ENCODE peak calls at places on chromosomes 5 and 9, in seven cellular contexts. One of them, this sample, is unnamed.

GRCh38 chr9:108511200-108511756 is 344.5 kb downstream of the ACTL7B start:
- DNase-seq in IMR-90: peak
- DNase-seq in H1: no peak
- DNase-seq in neuronal stem cell: no peak
- DNase-seq in mesenchymal stem cell: no peak
- DNase-seq in H9: no peak
- DNase-seq in mesendoderm: no peak
- DNase-seq in this sample: peak

GRCh38 chr5:148840531-148840930 is 14.1 kb downstream of the ADRB2 start:
- DNase-seq in mesenchymal stem cell: no peak
- DNase-seq in H9: no peak
- DNase-seq in H1: no peak
- DNase-seq in IMR-90: peak
- DNase-seq in mesendoderm: no peak
- DNase-seq in neuronal stem cell: no peak
- DNase-seq in this sample: no peak

GRCh38 chr5:98638111-98638510 is 135.4 kb upstream of the RGMB start:
- DNase-seq in mesendoderm: no peak
- DNase-seq in mesenchymal stem cell: no peak
- DNase-seq in neuronal stem cell: no peak
- DNase-seq in IMR-90: no peak
- DNase-seq in H9: no peak
- DNase-seq in H1: no peak
- DNase-seq in this sample: no peak

GRCh38 chr9:34524349-34524748 is 1.6 kb upstream of the ENHO start:
- DNase-seq in H1: no peak
- DNase-seq in H9: no peak
- DNase-seq in mesenchymal stem cell: no peak
- DNase-seq in mesendoderm: no peak
- DNase-seq in IMR-90: no peak
- DNase-seq in neuronal stem cell: no peak
- DNase-seq in this sample: no peak

GRCh38 chr5:135126688-135127603 is 92.9 kb upstream of the PITX1 start:
- DNase-seq in IMR-90: no peak
- DNase-seq in H1: no peak
- DNase-seq in H9: no peak
- DNase-seq in mesendoderm: no peak
- DNase-seq in mesenchymal stem cell: no peak
- DNase-seq in neuronal stem cell: no peak
- DNase-seq in this sample: peak

GRCh38 chr9:113628621-113629020 is 165.1 kb downstream of the RGS3 start:
- DNase-seq in mesendoderm: no peak
- DNase-seq in neuronal stem cell: no peak
- DNase-seq in H1: no peak
- DNase-seq in mesenchymal stem cell: no peak
- DNase-seq in IMR-90: no peak
- DNase-seq in H9: no peak
- DNase-seq in this sample: no peak

GRCh38 chr5:11075010-11075860 is 314.2 kb upstream of the DAP start:
- DNase-seq in mesenchymal stem cell: no peak
- DNase-seq in neuronal stem cell: peak
- DNase-seq in IMR-90: no peak
- DNase-seq in mesendoderm: peak
- DNase-seq in H9: peak
- DNase-seq in H1: peak
- DNase-seq in this sample: no peak

GRCh38 chr9:98991981-98992884 is 48.5 kb downstream of the COL15A1 start:
- DNase-seq in H1: no peak
- DNase-seq in H9: peak
- DNase-seq in IMR-90: no peak
- DNase-seq in neuronal stem cell: no peak
- DNase-seq in mesenchymal stem cell: no peak
- DNase-seq in mesendoderm: no peak
- DNase-seq in this sample: no peak

GRCh38 chr5:132962429-132962928 is 955 bp downstream of the AFF4 start:
- DNase-seq in mesendoderm: peak
- DNase-seq in mesenchymal stem cell: peak
- DNase-seq in H1: no peak
- DNase-seq in H9: no peak
- DNase-seq in neuronal stem cell: peak
- DNase-seq in IMR-90: peak
- DNase-seq in this sample: no peak

GRCh38 chr5:2914022-2914661 is 162.7 kb upstream of the IRX2 start:
- DNase-seq in IMR-90: no peak
- DNase-seq in neuronal stem cell: no peak
- DNase-seq in H1: peak
- DNase-seq in mesendoderm: no peak
- DNase-seq in mesenchymal stem cell: no peak
- DNase-seq in H9: peak
- DNase-seq in this sample: no peak

GRCh38 chr5:104048231-104048630 is 485.6 kb upstream of the NUDT12 start:
- DNase-seq in mesendoderm: no peak
- DNase-seq in H9: no peak
- DNase-seq in IMR-90: no peak
- DNase-seq in H1: no peak
- DNase-seq in neuronal stem cell: no peak
- DNase-seq in mesenchymal stem cell: no peak
- DNase-seq in this sample: no peak

GRCh38 chr5:32193591-32193990 is 19.5 kb upstream of the GOLPH3 start:
- DNase-seq in mesendoderm: no peak
- DNase-seq in H1: no peak
- DNase-seq in neuronal stem cell: no peak
- DNase-seq in H9: no peak
- DNase-seq in IMR-90: peak
- DNase-seq in mesenchymal stem cell: peak
- DNase-seq in this sample: no peak

GRCh38 chr9:120791161-120791560 is 2.1 kb downstream of the FBXW2 start:
- DNase-seq in neuronal stem cell: no peak
- DNase-seq in H9: no peak
- DNase-seq in mesendoderm: no peak
- DNase-seq in mesenchymal stem cell: no peak
- DNase-seq in H1: no peak
- DNase-seq in IMR-90: no peak
- DNase-seq in this sample: no peak

GRCh38 chr5:34045996-34046395 is 3.0 kb upstream of the C1QTNF3 start:
- DNase-seq in IMR-90: peak
- DNase-seq in mesenchymal stem cell: no peak
- DNase-seq in mesendoderm: no peak
- DNase-seq in H1: no peak
- DNase-seq in neuronal stem cell: no peak
- DNase-seq in H9: no peak
- DNase-seq in this sample: no peak

GRCh38 chr5:37739817-37740261 is 100.0 kb downstream of the GDNF start:
- DNase-seq in IMR-90: peak
- DNase-seq in H9: no peak
- DNase-seq in neuronal stem cell: no peak
- DNase-seq in mesendoderm: no peak
- DNase-seq in mesenchymal stem cell: peak
- DNase-seq in H1: no peak
- DNase-seq in this sample: no peak

GRCh38 chr9:84652496-84653081 is 16.9 kb upstream of the NTRK2 start:
- DNase-seq in mesendoderm: no peak
- DNase-seq in IMR-90: no peak
- DNase-seq in H1: no peak
- DNase-seq in H9: no peak
- DNase-seq in mesenchymal stem cell: no peak
- DNase-seq in neuronal stem cell: no peak
- DNase-seq in this sample: no peak

GRCh38 chr5:144448457-144448856 is 277.8 kb downstream of the KCTD16 start:
- DNase-seq in IMR-90: no peak
- DNase-seq in H1: no peak
- DNase-seq in mesenchymal stem cell: no peak
- DNase-seq in mesendoderm: no peak
- DNase-seq in neuronal stem cell: no peak
- DNase-seq in H9: no peak
- DNase-seq in this sample: no peak

GRCh38 chr9:114286146-114286679 is 36.7 kb upstream of the ORM1 start:
- DNase-seq in IMR-90: no peak
- DNase-seq in mesendoderm: no peak
- DNase-seq in H1: peak
- DNase-seq in neuronal stem cell: no peak
- DNase-seq in mesenchymal stem cell: no peak
- DNase-seq in H9: peak
- DNase-seq in this sample: no peak

GRCh38 chr9:34993502-34994428 is 4.2 kb downstream of the DNAJB5 start:
- DNase-seq in neuronal stem cell: no peak
- DNase-seq in H9: peak
- DNase-seq in mesenchymal stem cell: peak
- DNase-seq in IMR-90: peak
- DNase-seq in mesendoderm: peak
- DNase-seq in H1: no peak
- DNase-seq in this sample: no peak

GRCh38 chr5:113693621-113694130 is 180.2 kb downstream of the YTHDC2 start:
- DNase-seq in mesendoderm: no peak
- DNase-seq in IMR-90: no peak
- DNase-seq in mesenchymal stem cell: peak
- DNase-seq in H1: no peak
- DNase-seq in H9: no peak
- DNase-seq in neuronal stem cell: no peak
- DNase-seq in this sample: no peak

GRCh38 chr5:158492850-158493249 is 606.9 kb downstream of the EBF1 start:
- DNase-seq in mesendoderm: peak
- DNase-seq in neuronal stem cell: no peak
- DNase-seq in H9: no peak
- DNase-seq in IMR-90: no peak
- DNase-seq in H1: no peak
- DNase-seq in mesenchymal stem cell: peak
- DNase-seq in this sample: no peak

GRCh38 chr5:147659166-147659929 is 123.2 kb downstream of the JAKMIP2 start:
- DNase-seq in neuronal stem cell: no peak
- DNase-seq in mesendoderm: no peak
- DNase-seq in H9: no peak
- DNase-seq in mesenchymal stem cell: no peak
- DNase-seq in H1: no peak
- DNase-seq in IMR-90: no peak
- DNase-seq in this sample: no peak

GRCh38 chr5:57831090-57831489 is 348.5 kb upstream of the ACTBL2 start:
- DNase-seq in H1: no peak
- DNase-seq in H9: no peak
- DNase-seq in mesenchymal stem cell: no peak
- DNase-seq in mesendoderm: no peak
- DNase-seq in IMR-90: no peak
- DNase-seq in neuronal stem cell: no peak
- DNase-seq in this sample: no peak

GRCh38 chr5:57828221-57828620 is 345.6 kb upstream of the ACTBL2 start:
- DNase-seq in H9: no peak
- DNase-seq in H1: no peak
- DNase-seq in IMR-90: no peak
- DNase-seq in mesenchymal stem cell: no peak
- DNase-seq in neuronal stem cell: no peak
- DNase-seq in mesendoderm: no peak
- DNase-seq in this sample: no peak

GRCh38 chr5:57824047-57824446 is 341.4 kb upstream of the ACTBL2 start:
- DNase-seq in mesendoderm: no peak
- DNase-seq in IMR-90: peak
- DNase-seq in H9: no peak
- DNase-seq in neuronal stem cell: no peak
- DNase-seq in mesenchymal stem cell: no peak
- DNase-seq in H1: no peak
- DNase-seq in this sample: peak

GRCh38 chr5:57822651-57823050 is 340.0 kb upstream of the ACTBL2 start:
- DNase-seq in IMR-90: no peak
- DNase-seq in H9: no peak
- DNase-seq in mesendoderm: no peak
- DNase-seq in H1: no peak
- DNase-seq in mesenchymal stem cell: no peak
- DNase-seq in neuronal stem cell: no peak
- DNase-seq in this sample: no peak

GRCh38 chr5:57825026-57825683 is 342.5 kb upstream of the ACTBL2 start:
- DNase-seq in mesendoderm: peak
- DNase-seq in neuronal stem cell: peak
- DNase-seq in H9: no peak
- DNase-seq in IMR-90: peak
- DNase-seq in mesenchymal stem cell: no peak
- DNase-seq in H1: no peak
- DNase-seq in this sample: no peak
- H3K18ac ChIP-seq in mesendoderm: no peak
- H3K18ac ChIP-seq in neuronal stem cell: no peak
- H3K18ac ChIP-seq in H9: no peak
- H3K18ac ChIP-seq in IMR-90: peak
- H3K18ac ChIP-seq in mesenchymal stem cell: no peak
- H3K18ac ChIP-seq in H1: no peak
- H3K18ac ChIP-seq in this sample: no peak

GRCh38 chr5:140325486-140325885 is 20.9 kb downstream of the HBEGF start:
- DNase-seq in H1: no peak
- DNase-seq in neuronal stem cell: no peak
- DNase-seq in mesendoderm: no peak
- DNase-seq in H9: no peak
- DNase-seq in mesenchymal stem cell: no peak
- DNase-seq in IMR-90: no peak
- DNase-seq in this sample: no peak
- H3K18ac ChIP-seq in H1: no peak
- H3K18ac ChIP-seq in neuronal stem cell: no peak
- H3K18ac ChIP-seq in mesendoderm: no peak
- H3K18ac ChIP-seq in H9: no peak
- H3K18ac ChIP-seq in mesenchymal stem cell: no peak
- H3K18ac ChIP-seq in IMR-90: no peak
- H3K18ac ChIP-seq in this sample: no peak

GRCh38 chr5:59071755-59072549 is 489.1 kb downstream of the RAB3C start:
- DNase-seq in mesendoderm: no peak
- DNase-seq in IMR-90: no peak
- DNase-seq in neuronal stem cell: no peak
- DNase-seq in mesenchymal stem cell: no peak
- DNase-seq in H1: no peak
- DNase-seq in H9: no peak
- DNase-seq in this sample: no peak

GRCh38 chr5:59065551-59065950 is 482.7 kb downstream of the RAB3C start:
- DNase-seq in mesenchymal stem cell: no peak
- DNase-seq in H9: no peak
- DNase-seq in IMR-90: peak
- DNase-seq in neuronal stem cell: no peak
- DNase-seq in H1: no peak
- DNase-seq in mesendoderm: no peak
- DNase-seq in this sample: peak

GRCh38 chr5:59067976-59068651 is 485.2 kb downstream of the RAB3C start:
- DNase-seq in mesendoderm: no peak
- DNase-seq in IMR-90: peak
- DNase-seq in mesenchymal stem cell: no peak
- DNase-seq in H9: no peak
- DNase-seq in neuronal stem cell: no peak
- DNase-seq in H1: no peak
- DNase-seq in this sample: no peak

GRCh38 chr5:59066367-59067163 is 483.7 kb downstream of the RAB3C start:
- DNase-seq in neuronal stem cell: no peak
- DNase-seq in mesenchymal stem cell: peak
- DNase-seq in mesendoderm: no peak
- DNase-seq in IMR-90: peak
- DNase-seq in H9: no peak
- DNase-seq in H1: no peak
- DNase-seq in this sample: no peak

GRCh38 chr5:59069438-59070079 is 486.7 kb downstream of the RAB3C start:
- DNase-seq in H1: no peak
- DNase-seq in IMR-90: peak
- DNase-seq in mesenchymal stem cell: peak
- DNase-seq in H9: no peak
- DNase-seq in mesendoderm: peak
- DNase-seq in neuronal stem cell: peak
- DNase-seq in this sample: peak
- H3K18ac ChIP-seq in H1: no peak
- H3K18ac ChIP-seq in IMR-90: no peak
- H3K18ac ChIP-seq in mesenchymal stem cell: no peak
- H3K18ac ChIP-seq in H9: no peak
- H3K18ac ChIP-seq in mesendoderm: no peak
- H3K18ac ChIP-seq in neuronal stem cell: no peak
- H3K18ac ChIP-seq in this sample: no peak

GRCh38 chr9:88045686-88046085 is 71.4 kb upstream of the CDK20 start:
- DNase-seq in mesenchymal stem cell: no peak
- DNase-seq in IMR-90: no peak
- DNase-seq in mesendoderm: peak
- DNase-seq in H1: peak
- DNase-seq in neuronal stem cell: no peak
- DNase-seq in H9: peak
- DNase-seq in this sample: no peak
- H3K18ac ChIP-seq in mesenchymal stem cell: no peak
- H3K18ac ChIP-seq in IMR-90: no peak
- H3K18ac ChIP-seq in mesendoderm: no peak
- H3K18ac ChIP-seq in H1: no peak
- H3K18ac ChIP-seq in neuronal stem cell: no peak
- H3K18ac ChIP-seq in H9: no peak
- H3K18ac ChIP-seq in this sample: no peak

This sample was measured in trophoblast cell.